ENCODE peak calls at places on chromosomes 7 and 10, in five cellular contexts. Z, V, Y, N and I are unnamed samples.

GRCh38 chr10:86970152-86970886 is 2.0 kb downstream of the ADIRF start:
- DNase-seq in Z (no peak), V (peak), Y (no peak), N (no peak), I (no peak)

GRCh38 chr7:17095001-17095574 is 203.4 kb upstream of the AHR start:
- DNase-seq in Z (no peak), V (no peak), Y (no peak), N (peak), I (no peak)

GRCh38 chr10:89378006-89378627 is at the start of gene IFIT1B:
- DNase-seq in Z (no peak), V (no peak), Y (no peak), N (no peak), I (no peak)

GRCh38 chr10:108544500-108545120 is 1378.7 kb downstream of the XPNPEP1 start:
- DNase-seq in Z (peak), V (no peak), Y (no peak), N (peak), I (no peak)

GRCh38 chr10:7417103-7417623 is 6.3 kb upstream of the SFMBT2 start:
- DNase-seq in Z (no peak), V (peak), Y (peak), N (no peak), I (no peak)

GRCh38 chr7:96962221-96962620 is 43.1 kb upstream of the DLX6 start:
- DNase-seq in Z (no peak), V (no peak), Y (no peak), N (no peak), I (no peak)

GRCh38 chr10:36362257-36362656 is 720.2 kb upstream of the FZD8 start:
- DNase-seq in Z (no peak), V (no peak), Y (no peak), N (no peak), I (no peak)

GRCh38 chr7:26686448-26686981 is 177.9 kb downstream of the SKAP2 start:
- DNase-seq in Z (no peak), V (peak), Y (peak), N (peak), I (no peak)

GRCh38 chr10:46267132-46267985 is 19.4 kb upstream of the ANTXRL start:
- DNase-seq in Z (no peak), V (no peak), Y (no peak), N (no peak), I (no peak)

GRCh38 chr7:106415433-106415832 is 130.7 kb upstream of the NAMPT start:
- DNase-seq in Z (no peak), V (no peak), Y (no peak), N (no peak), I (no peak)

GRCh38 chr7:136870799-136871487 is 2.5 kb downstream of the CHRM2 start:
- DNase-seq in Z (no peak), V (no peak), Y (no peak), N (no peak), I (no peak)

GRCh38 chr10:35335718-35336083 is 608 bp upstream of the CCNY start:
- DNase-seq in Z (no peak), V (no peak), Y (peak), N (no peak), I (no peak)

GRCh38 chr10:71621783-71622526 is 97.6 kb downstream of the C10orf105 start:
- DNase-seq in Z (no peak), V (no peak), Y (no peak), N (no peak), I (no peak)

GRCh38 chr7:106660862-106661720 is at the start of gene CCDC71L:
- DNase-seq in Z (peak), V (peak), Y (peak), N (peak), I (no peak)

GRCh38 chr7:44372560-44373417 is 47.4 kb upstream of the CAMK2B start:
- DNase-seq in Z (no peak), V (no peak), Y (no peak), N (no peak), I (no peak)

GRCh38 chr7:1758417-1758858 is 88.4 kb downstream of the ELFN1 start:
- DNase-seq in Z (no peak), V (no peak), Y (no peak), N (peak), I (no peak)

GRCh38 chr7:64098-64521 is 128.3 kb upstream of the FAM20C start:
- DNase-seq in Z (no peak), V (no peak), Y (peak), N (peak), I (no peak)

GRCh38 chr7:102431617-102432298 is 1.6 kb upstream of the ORAI2 start:
- DNase-seq in Z (peak), V (peak), Y (peak), N (no peak), I (no peak)

GRCh38 chr7:128092221-128092620 is 61.0 kb upstream of the LRRC4 start:
- DNase-seq in Z (no peak), V (no peak), Y (no peak), N (no peak), I (no peak)

GRCh38 chr7:28409716-28410627 is 2.3 kb upstream of the CREB5 start:
- DNase-seq in Z (no peak), V (no peak), Y (no peak), N (peak), I (no peak)

GRCh38 chr7:76512941-76513816 is 2.8 kb downstream of the UPK3B start:
- DNase-seq in Z (no peak), V (no peak), Y (no peak), N (no peak), I (no peak)

GRCh38 chr7:142567676-142568075 is 181.6 kb upstream of the PRSS1 start:
- DNase-seq in Z (no peak), V (no peak), Y (no peak), N (no peak), I (no peak)

GRCh38 chr7:137003606-137004005 is 135.2 kb downstream of the CHRM2 start:
- DNase-seq in Z (no peak), V (no peak), Y (no peak), N (no peak), I (no peak)

GRCh38 chr7:68218461-68218860 is 1221.8 kb downstream of the TYW1 start:
- DNase-seq in Z (no peak), V (no peak), Y (no peak), N (no peak), I (no peak)

GRCh38 chr7:30413864-30414263 is 64.7 kb downstream of the NOD1 start:
- DNase-seq in Z (no peak), V (no peak), Y (no peak), N (no peak), I (no peak)

GRCh38 chr10:79424221-79425073 is 21.0 kb downstream of the ZCCHC24 start:
- DNase-seq in Z (no peak), V (no peak), Y (no peak), N (no peak), I (no peak)

GRCh38 chr10:116826803-116827202 is 22.5 kb upstream of the ENO4 start:
- DNase-seq in Z (no peak), V (no peak), Y (no peak), N (no peak), I (no peak)